ENCODE peak calls at places on chromosomes 4 and X, in nine cellular contexts. V, H, A, B, F, P, G, O and L are unnamed samples.

GRCh38 chr4:84875636-84876371 is 90.7 kb downstream of the WDFY3 start:
- DNase-seq in O (no peak), B (no peak), V (no peak), G (no peak), A (no peak), H (no peak), P (no peak), F (no peak), L (no peak)

GRCh38 chr4:38266616-38267015 is 306.4 kb downstream of the PTTG2 start:
- DNase-seq in G (no peak), F (no peak), O (no peak), A (no peak), V (peak; percentile 30), H (no peak), B (no peak), P (peak; percentile 37), L (peak; percentile 59)

GRCh38 chr4:39230462-39230861 is 48.1 kb downstream of the WDR19 start:
- DNase-seq in A (no peak), H (no peak), B (no peak), F (no peak), G (no peak), O (no peak), V (no peak), P (no peak), L (no peak)

GRCh38 chrX:15301924-15302323 is 13.5 kb downstream of the ASB11 start:
- DNase-seq in A (no peak), G (no peak), V (no peak), B (peak; percentile 46), F (no peak), H (no peak), O (peak; percentile 85), P (peak; percentile 24), L (no peak)

GRCh38 chr4:39587881-39588280 is 50.8 kb downstream of the SMIM14 start:
- DNase-seq in B (no peak), F (no peak), H (no peak), G (no peak), A (no peak), O (no peak), P (no peak), V (no peak), L (peak; percentile 11)

GRCh38 chrX:119272882-119273806 is 37.1 kb downstream of the PGRMC1 start:
- DNase-seq in A (no peak), B (peak; percentile 93), P (peak; percentile 79), G (no peak), H (peak; percentile 29), O (no peak), F (no peak), V (no peak), L (peak; percentile 84)

GRCh38 chr4:43456383-43456782 is 563.9 kb downstream of the GRXCR1 start:
- DNase-seq in F (no peak), O (no peak), V (no peak), A (no peak), B (no peak), G (no peak), P (no peak), H (no peak), L (no peak)

GRCh38 chrX:133473451-133473850 is 58.2 kb upstream of the GPC4 start:
- DNase-seq in V (no peak), P (no peak), H (no peak), B (no peak), O (no peak), A (no peak), G (no peak), F (no peak), L (no peak)

GRCh38 chr4:150302553-150302952 is 224.3 kb downstream of the DCLK2 start:
- DNase-seq in F (no peak), G (no peak), V (no peak), H (no peak), A (peak; percentile 91), P (no peak), O (no peak), B (no peak), L (no peak)

GRCh38 chrX:12825801-12826200 is 34.6 kb downstream of the PRPS2 start:
- DNase-seq in O (no peak), B (no peak), V (no peak), G (no peak), P (no peak), F (no peak), A (peak; percentile 30), H (no peak), L (no peak)

GRCh38 chr4:126888968-126889367 is 743.8 kb upstream of the INTU start:
- DNase-seq in A (no peak), P (no peak), V (no peak), O (no peak), B (no peak), F (no peak), H (no peak), G (no peak), L (no peak)

GRCh38 chr4:185513489-185514181 is 21.7 kb downstream of the PDLIM3 start:
- DNase-seq in O (peak; percentile 63), H (no peak), G (no peak), V (no peak), P (peak; percentile 60), B (no peak), A (no peak), F (no peak), L (no peak)

GRCh38 chrX:131388293-131388692 is 99.2 kb upstream of the IGSF1 start:
- DNase-seq in B (no peak), P (no peak), V (no peak), H (no peak), O (no peak), F (no peak), A (no peak), G (no peak), L (no peak)

GRCh38 chr4:11428701-11429571 is at the start of gene HS3ST1:
- DNase-seq in H (peak; percentile 78), G (peak; percentile 89), V (peak; percentile 80), B (peak; percentile 94), P (peak; percentile 91), F (peak; percentile 79), O (peak; percentile 50), A (peak; percentile 29), L (no peak)

GRCh38 chrX:1292581-1293310 is 24.1 kb downstream of the CSF2RA start:
- DNase-seq in O (no peak), F (peak; percentile 43), V (no peak), B (no peak), H (peak; percentile 62), P (no peak), G (no peak), A (no peak), L (no peak)

GRCh38 chrX:118212817-118213183 is 96.2 kb upstream of the KLHL13 start:
- DNase-seq in O (no peak), V (peak; percentile 34), P (no peak), F (no peak), H (no peak), A (no peak), B (no peak), G (no peak), L (no peak)

GRCh38 chr4:127533028-127533700 is 99.6 kb upstream of the INTU start:
- DNase-seq in B (no peak), P (peak; percentile 24), G (no peak), F (no peak), A (peak; percentile 68), O (peak; percentile 35), V (no peak), H (no peak), L (no peak)

GRCh38 chr4:21512351-21512750 is 436.2 kb downstream of the KCNIP4 start:
- DNase-seq in P (no peak), O (no peak), H (peak; percentile 73), B (no peak), F (no peak), A (peak; percentile 12), V (peak; percentile 16), G (peak; percentile 12), L (no peak)
- TF ChIP-seq CTCF in P (peak; percentile 16), O (no peak), H (peak; percentile 36), B (peak; percentile 81), F (peak; percentile 55), A (peak; percentile 64), V (no peak), G (peak; percentile 29), L (peak; percentile 60)

GRCh38 chr4:99202536-99202935 is 16.5 kb downstream of the ADH6 start:
- DNase-seq in H (no peak), V (no peak), P (no peak), G (no peak), F (no peak), A (no peak), O (peak; percentile 6), B (no peak), L (no peak)

GRCh38 chr4:99202094-99202493 is 17.0 kb downstream of the ADH6 start:
- DNase-seq in F (no peak), V (no peak), B (no peak), O (no peak), H (no peak), A (no peak), P (no peak), G (no peak), L (no peak)

GRCh38 chr4:99200148-99200547 is 18.9 kb downstream of the ADH6 start:
- DNase-seq in H (no peak), F (no peak), A (no peak), O (no peak), P (no peak), G (no peak), V (no peak), B (no peak), L (no peak)

GRCh38 chr4:99205104-99205979 is 13.7 kb downstream of the ADH6 start:
- DNase-seq in A (no peak), G (peak; percentile 25), F (no peak), O (peak; percentile 10), V (no peak), H (peak; percentile 18), B (no peak), P (peak; percentile 39), L (no peak)

GRCh38 chr4:99201687-99202086 is 17.4 kb downstream of the ADH6 start:
- DNase-seq in G (no peak), B (no peak), V (no peak), A (no peak), P (no peak), F (no peak), O (no peak), H (no peak), L (no peak)
- TF ChIP-seq CTCF in G (no peak), B (no peak), V (no peak), A (no peak), P (no peak), F (no peak), O (no peak), H (peak; percentile 47), L (peak; percentile 62)

GRCh38 chr4:138935-139334 is 14.6 kb downstream of the ZNF718 start:
- DNase-seq in G (no peak), F (no peak), B (no peak), P (no peak), H (no peak), V (no peak), A (no peak), O (no peak), L (no peak)

GRCh38 chr4:139691-140090 is 15.4 kb downstream of the ZNF718 start:
- DNase-seq in B (no peak), F (no peak), V (no peak), P (no peak), O (no peak), H (no peak), A (no peak), G (no peak), L (no peak)
- TF ChIP-seq CTCF in B (no peak), F (no peak), V (no peak), P (no peak), O (no peak), H (no peak), A (no peak), G (no peak), L (no peak)

DNA sequence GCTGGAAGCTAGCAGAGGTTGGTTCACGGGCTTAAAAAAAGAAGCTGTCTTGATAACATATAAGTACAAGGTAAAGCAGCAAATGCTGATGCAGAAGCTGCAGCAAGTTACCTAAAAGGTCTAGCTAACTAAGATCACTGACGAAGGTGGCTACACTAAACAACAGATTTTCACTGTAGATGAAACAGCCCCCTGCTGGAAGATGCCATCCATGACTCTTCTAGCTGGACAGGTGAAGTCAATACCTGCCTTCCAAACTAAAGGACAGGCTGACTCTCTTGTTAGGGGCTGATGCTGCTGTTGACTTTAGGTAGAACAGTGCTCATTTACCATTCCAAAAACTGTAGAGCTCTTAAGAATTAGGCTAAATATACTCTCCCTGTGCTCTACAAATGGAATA is 99.5 kb downstream of the FBXW7 start:
- DNase-seq in P (no peak), V (no peak), H (no peak), B (peak; percentile 63), G (no peak), A (no peak), O (no peak), F (no peak), L (no peak)
- TF ChIP-seq CTCF in P (no peak), V (no peak), H (no peak), B (peak; percentile 74), G (peak; percentile 38), A (peak; percentile 13), O (no peak), F (peak; percentile 27), L (no peak)